ENCODE peak calls at places on chromosomes 4 and X, in four cellular contexts. C, U, N and B are unnamed samples.

GRCh38 chr4:40750461-40751258 is 905 bp downstream of the NSUN7 start:
- DNase-seq in C (no peak), N (peak), U (no peak), B (no peak)

GRCh38 chrX:1945879-1946278 is 331.0 kb downstream of the ASMT start:
- DNase-seq in N (no peak), C (no peak), U (no peak), B (no peak)

GRCh38 chrX:8688776-8689175 is 43.2 kb downstream of the ANOS1 start:
- DNase-seq in N (peak), C (no peak), U (no peak), B (no peak)

GRCh38 chrX:110168585-110168984 is 149.3 kb downstream of the AMMECR1 start:
- DNase-seq in N (no peak), U (no peak), C (no peak), B (no peak)

GRCh38 chr4:38904090-38904666 is 36.6 kb downstream of the FAM114A1 start:
- DNase-seq in U (peak), N (no peak), C (no peak), B (peak)

GRCh38 chrX:53681661-53682060 is 4.9 kb downstream of the HUWE1 start:
- DNase-seq in N (no peak), C (no peak), U (no peak), B (no peak)

GRCh38 chr4:20393486-20394100 is 141.9 kb downstream of the SLIT2 start:
- DNase-seq in U (no peak), N (no peak), C (no peak), B (no peak)

GRCh38 chr4:28842271-28842670 is 1877.9 kb upstream of the PCDH7 start:
- DNase-seq in N (no peak), C (no peak), U (no peak), B (no peak)

GRCh38 chrX:54540289-54540688 is 10.3 kb downstream of the GNL3L start:
- DNase-seq in C (no peak), U (no peak), N (no peak), B (peak)

GRCh38 chr4:111410571-111410970 is 734.7 kb upstream of the FAM241A start:
- DNase-seq in C (no peak), N (no peak), U (no peak), B (no peak)

GRCh38 chr4:37425857-37426256 is 181.3 kb downstream of the NWD2 start:
- DNase-seq in U (no peak), N (no peak), C (no peak), B (no peak)

GRCh38 chr4:25031077-25031606 is 396 bp upstream of the LGI2 start:
- DNase-seq in N (no peak), U (no peak), C (no peak), B (no peak)

GRCh38 chrX:68658530-68658929 is 11.1 kb downstream of the STARD8 start:
- DNase-seq in C (no peak), N (no peak), U (no peak), B (no peak)

GRCh38 chr4:27787195-27787594 is 926.6 kb downstream of the STIM2 start:
- DNase-seq in N (no peak), C (no peak), U (no peak), B (no peak)

GRCh38 chrX:113059714-113060113 is 219.1 kb upstream of the AMOT start:
- DNase-seq in C (no peak), N (no peak), U (no peak), B (no peak)

GRCh38 chrX:107454302-107454701 is 4.8 kb downstream of the FRMPD3 start:
- DNase-seq in U (no peak), C (no peak), N (no peak), B (no peak)

GRCh38 chr4:154743683-154744340 is at the start of gene LRAT:
- DNase-seq in U (no peak), C (peak), N (peak), B (peak)

GRCh38 chr4:24774452-24774851 is 20.9 kb upstream of the SOD3 start:
- DNase-seq in C (no peak), U (no peak), N (no peak), B (no peak)

GRCh38 chr4:41879552-41879951 is 55.7 kb upstream of the TMEM33 start:
- DNase-seq in C (no peak), N (no peak), U (no peak), B (no peak)

GRCh38 chr4:139887378-139887801 is 221.8 kb downstream of the MGST2 start:
- DNase-seq in U (no peak), N (no peak), C (no peak), B (no peak)

GRCh38 chr4:26058537-26058936 is 144.5 kb downstream of the SMIM20 start:
- DNase-seq in C (no peak), U (no peak), N (no peak), B (no peak)

GRCh38 chr4:25727711-25728493 is 72.3 kb downstream of the SLC34A2 start:
- DNase-seq in C (no peak), N (no peak), U (no peak), B (no peak)

GRCh38 chr4:5357863-5358262 is 306.6 kb downstream of the STK32B start:
- DNase-seq in C (no peak), U (no peak), N (no peak), B (no peak)

GRCh38 chrX:96906741-96907140 is 23.0 kb downstream of the RPA4 start:
- DNase-seq in N (no peak), U (no peak), C (no peak), B (peak)
- TF ChIP-seq HDAC2 in N (no peak), U (no peak), C (no peak), B (no peak)

DNA sequence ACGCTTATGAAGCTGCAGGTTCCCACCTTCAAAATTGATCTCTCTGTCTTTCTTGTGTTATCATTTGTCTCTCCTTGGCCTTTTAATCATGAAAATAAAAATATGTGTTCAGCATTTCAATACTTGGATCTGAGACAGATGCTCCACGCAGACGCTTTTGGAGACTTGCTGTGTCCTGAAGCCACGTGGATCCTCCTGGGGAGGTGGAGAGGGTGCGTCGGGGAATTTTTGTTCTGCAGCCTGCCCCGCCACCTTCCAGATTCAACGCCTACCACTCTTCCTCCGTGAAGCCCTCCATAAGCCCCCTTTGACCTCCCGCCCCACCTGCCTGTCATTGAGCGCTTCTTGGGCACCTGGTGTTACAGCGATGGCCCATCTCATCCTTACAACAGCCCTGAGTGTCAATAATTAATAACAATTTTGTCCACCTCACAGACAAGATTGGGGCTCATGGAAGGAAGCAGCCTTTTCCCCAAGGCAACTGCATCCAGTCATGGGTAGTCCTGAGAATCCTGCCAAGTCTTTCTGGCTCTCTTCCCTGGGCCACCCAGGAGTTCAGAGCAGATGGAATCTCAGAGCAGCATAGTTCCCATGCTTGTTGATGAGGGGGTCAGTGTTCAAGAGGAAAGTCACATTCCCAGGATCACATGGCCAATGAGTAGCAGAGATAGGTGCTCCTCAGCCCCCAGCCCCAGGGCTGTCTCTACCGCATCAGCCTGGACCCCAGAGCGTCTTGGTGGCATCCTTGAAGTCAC is 172.6 kb upstream of the PSAPL1 start:
- DNase-seq in C (no peak), N (no peak), U (no peak), B (no peak)
- TF ChIP-seq JUN in C (no peak), N (no peak), U (no peak), B (no peak)

DNA sequence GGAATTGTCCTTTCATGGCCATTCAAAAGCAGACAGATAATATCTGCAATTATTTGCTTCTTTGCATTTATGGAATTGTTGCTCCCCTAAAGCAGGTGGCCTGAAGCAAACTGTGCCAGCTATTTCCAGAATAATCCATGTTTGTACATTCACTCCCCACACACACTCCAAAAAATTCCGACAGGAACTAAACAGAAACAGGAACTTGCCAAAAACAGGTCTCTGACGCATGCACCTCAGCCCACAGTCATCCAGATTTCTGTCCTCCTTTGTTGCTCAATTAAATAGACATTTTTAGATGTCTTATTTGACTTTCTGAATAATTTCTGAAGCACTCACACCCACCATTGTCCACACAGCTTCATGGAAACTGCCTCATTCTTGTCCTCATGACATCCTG is 71.5 kb upstream of the EDNRA start:
- DNase-seq in N (no peak), U (no peak), C (no peak), B (no peak)
- TF ChIP-seq HDAC2 in N (no peak), U (no peak), C (no peak), B (no peak)

GRCh38 chrX:21412029-21412428 is 37.8 kb downstream of the CNKSR2 start:
- DNase-seq in N (no peak), U (no peak), C (no peak), B (peak)
- TF ChIP-seq JUN in N (no peak), U (no peak), C (no peak), B (no peak)

GRCh38 chr4:36388710-36389109 is 107.3 kb downstream of the DTHD1 start:
- DNase-seq in N (no peak), C (peak), U (no peak), B (no peak)

GRCh38 chr4:36386691-36387090 is 105.3 kb downstream of the DTHD1 start:
- DNase-seq in U (no peak), N (no peak), C (no peak), B (no peak)

GRCh38 chr4:36392049-36392448 is 110.6 kb downstream of the DTHD1 start:
- DNase-seq in N (no peak), C (no peak), U (no peak), B (no peak)

GRCh38 chr4:36385951-36386561 is 104.6 kb downstream of the DTHD1 start:
- DNase-seq in N (no peak), U (no peak), C (no peak), B (no peak)
- TF ChIP-seq HDAC2 in N (no peak), U (no peak), C (no peak), B (no peak)

GRCh38 chr4:94636004-94636403 is 121.8 kb upstream of the BMPR1B start:
- DNase-seq in C (no peak), N (no peak), U (no peak), B (no peak)
- TF ChIP-seq JUN in C (no peak), N (no peak), U (no peak), B (no peak)

GRCh38 chr4:54742636-54743399 is 85.1 kb downstream of the KIT start:
- DNase-seq in C (no peak), U (no peak), N (no peak), B (no peak)

GRCh38 chr4:54744487-54744886 is 86.7 kb downstream of the KIT start:
- DNase-seq in C (no peak), U (no peak), N (no peak), B (no peak)

GRCh38 chr4:54745031-54745770 is 87.4 kb downstream of the KIT start:
- DNase-seq in N (no peak), C (no peak), U (no peak), B (no peak)

GRCh38 chr4:54743562-54743961 is 85.8 kb downstream of the KIT start:
- DNase-seq in C (no peak), N (no peak), U (no peak), B (no peak)

GRCh38 chr4:54746228-54746627 is 88.5 kb downstream of the KIT start:
- DNase-seq in C (no peak), N (no peak), U (no peak), B (no peak)
- TF ChIP-seq HDAC2 in C (no peak), N (no peak), U (no peak), B (no peak)